ENCODE peak calls at places on chromosomes 7 and 10, in seven cellular contexts. One of them, this sample, is unnamed.

GRCh38 chr7:25395976-25396375 is 167.7 kb upstream of the NPVF start:
- DNase-seq in gastrocnemius medialis: no peak
- DNase-seq in left ventricle myocardium superior: no peak
- DNase-seq in HT1080: no peak
- DNase-seq in RWPE1: no peak
- DNase-seq in activated T-helper 1 cell treated with anti-CD3 and anti-CD28 coated beads, Interleukin-12 subunit alpha, Interleukin-12 subunit beta, Interleukin-2, Interleukin-4 antibody, amounts not matched to agents 30 ng/mL and 10 ng/mL and 1 ng/mL, durations not matched to agents 14 hours and 24 hours and 36 hours: no peak
- DNase-seq in testis: no peak
- DNase-seq in this sample: no peak

GRCh38 chr10:50615654-50616053 is 8.1 kb downstream of the SGMS1 start:
- DNase-seq in gastrocnemius medialis: no peak
- DNase-seq in left ventricle myocardium superior: no peak
- DNase-seq in HT1080: no peak
- DNase-seq in RWPE1: no peak
- DNase-seq in activated T-helper 1 cell treated with anti-CD3 and anti-CD28 coated beads, Interleukin-12 subunit alpha, Interleukin-12 subunit beta, Interleukin-2, Interleukin-4 antibody, amounts not matched to agents 30 ng/mL and 10 ng/mL and 1 ng/mL, durations not matched to agents 14 hours and 24 hours and 36 hours: no peak
- DNase-seq in testis: no peak
- DNase-seq in this sample: no peak

GRCh38 chr10:11210211-11210922 is 192.7 kb downstream of the CELF2 start:
- DNase-seq in gastrocnemius medialis: no peak
- DNase-seq in left ventricle myocardium superior: peak
- DNase-seq in HT1080: peak
- DNase-seq in RWPE1: peak
- DNase-seq in activated T-helper 1 cell treated with anti-CD3 and anti-CD28 coated beads, Interleukin-12 subunit alpha, Interleukin-12 subunit beta, Interleukin-2, Interleukin-4 antibody, amounts not matched to agents 30 ng/mL and 10 ng/mL and 1 ng/mL, durations not matched to agents 14 hours and 24 hours and 36 hours: no peak
- DNase-seq in testis: no peak
- DNase-seq in this sample: no peak

GRCh38 chr10:84541289-84541637 is 212.9 kb downstream of the CCSER2 start:
- DNase-seq in gastrocnemius medialis: no peak
- DNase-seq in left ventricle myocardium superior: no peak
- DNase-seq in HT1080: no peak
- DNase-seq in RWPE1: no peak
- DNase-seq in activated T-helper 1 cell treated with anti-CD3 and anti-CD28 coated beads, Interleukin-12 subunit alpha, Interleukin-12 subunit beta, Interleukin-2, Interleukin-4 antibody, amounts not matched to agents 30 ng/mL and 10 ng/mL and 1 ng/mL, durations not matched to agents 14 hours and 24 hours and 36 hours: no peak
- DNase-seq in testis: no peak
- DNase-seq in this sample: no peak

GRCh38 chr7:39054731-39055130 is 77.0 kb downstream of the POU6F2 start:
- DNase-seq in gastrocnemius medialis: no peak
- DNase-seq in left ventricle myocardium superior: no peak
- DNase-seq in HT1080: no peak
- DNase-seq in RWPE1: no peak
- DNase-seq in activated T-helper 1 cell treated with anti-CD3 and anti-CD28 coated beads, Interleukin-12 subunit alpha, Interleukin-12 subunit beta, Interleukin-2, Interleukin-4 antibody, amounts not matched to agents 30 ng/mL and 10 ng/mL and 1 ng/mL, durations not matched to agents 14 hours and 24 hours and 36 hours: no peak
- DNase-seq in testis: no peak
- DNase-seq in this sample: no peak

GRCh38 chr10:46555713-46556514 is 544 bp downstream of the GPRIN2 start:
- DNase-seq in gastrocnemius medialis: peak
- DNase-seq in left ventricle myocardium superior: peak
- DNase-seq in HT1080: no peak
- DNase-seq in RWPE1: no peak
- DNase-seq in activated T-helper 1 cell treated with anti-CD3 and anti-CD28 coated beads, Interleukin-12 subunit alpha, Interleukin-12 subunit beta, Interleukin-2, Interleukin-4 antibody, amounts not matched to agents 30 ng/mL and 10 ng/mL and 1 ng/mL, durations not matched to agents 14 hours and 24 hours and 36 hours: no peak
- DNase-seq in testis: peak
- DNase-seq in this sample: peak

GRCh38 chr7:47803846-47804245 is 144.4 kb downstream of the PKD1L1 start:
- DNase-seq in gastrocnemius medialis: no peak
- DNase-seq in left ventricle myocardium superior: no peak
- DNase-seq in HT1080: no peak
- DNase-seq in RWPE1: no peak
- DNase-seq in activated T-helper 1 cell treated with anti-CD3 and anti-CD28 coated beads, Interleukin-12 subunit alpha, Interleukin-12 subunit beta, Interleukin-2, Interleukin-4 antibody, amounts not matched to agents 30 ng/mL and 10 ng/mL and 1 ng/mL, durations not matched to agents 14 hours and 24 hours and 36 hours: no peak
- DNase-seq in testis: no peak
- DNase-seq in this sample: no peak

GRCh38 chr7:100778061-100778621 is 44.7 kb downstream of the ZAN start:
- DNase-seq in gastrocnemius medialis: no peak
- DNase-seq in left ventricle myocardium superior: no peak
- DNase-seq in HT1080: no peak
- DNase-seq in RWPE1: no peak
- DNase-seq in activated T-helper 1 cell treated with anti-CD3 and anti-CD28 coated beads, Interleukin-12 subunit alpha, Interleukin-12 subunit beta, Interleukin-2, Interleukin-4 antibody, amounts not matched to agents 30 ng/mL and 10 ng/mL and 1 ng/mL, durations not matched to agents 14 hours and 24 hours and 36 hours: no peak
- DNase-seq in testis: no peak
- DNase-seq in this sample: no peak

GRCh38 chr7:45061807-45062206 is 27.0 kb downstream of the NACAD start:
- DNase-seq in gastrocnemius medialis: no peak
- DNase-seq in left ventricle myocardium superior: no peak
- DNase-seq in HT1080: no peak
- DNase-seq in RWPE1: no peak
- DNase-seq in activated T-helper 1 cell treated with anti-CD3 and anti-CD28 coated beads, Interleukin-12 subunit alpha, Interleukin-12 subunit beta, Interleukin-2, Interleukin-4 antibody, amounts not matched to agents 30 ng/mL and 10 ng/mL and 1 ng/mL, durations not matched to agents 14 hours and 24 hours and 36 hours: no peak
- DNase-seq in testis: no peak
- DNase-seq in this sample: no peak

GRCh38 chr10:62306663-62307062 is 38.0 kb upstream of the RTKN2 start:
- DNase-seq in gastrocnemius medialis: no peak
- DNase-seq in left ventricle myocardium superior: no peak
- DNase-seq in HT1080: no peak
- DNase-seq in RWPE1: no peak
- DNase-seq in activated T-helper 1 cell treated with anti-CD3 and anti-CD28 coated beads, Interleukin-12 subunit alpha, Interleukin-12 subunit beta, Interleukin-2, Interleukin-4 antibody, amounts not matched to agents 30 ng/mL and 10 ng/mL and 1 ng/mL, durations not matched to agents 14 hours and 24 hours and 36 hours: no peak
- DNase-seq in testis: no peak
- DNase-seq in this sample: no peak

GRCh38 chr10:93392111-93392510 is 90.0 kb downstream of the MYOF start:
- DNase-seq in gastrocnemius medialis: no peak
- DNase-seq in left ventricle myocardium superior: no peak
- DNase-seq in HT1080: no peak
- DNase-seq in RWPE1: no peak
- DNase-seq in activated T-helper 1 cell treated with anti-CD3 and anti-CD28 coated beads, Interleukin-12 subunit alpha, Interleukin-12 subunit beta, Interleukin-2, Interleukin-4 antibody, amounts not matched to agents 30 ng/mL and 10 ng/mL and 1 ng/mL, durations not matched to agents 14 hours and 24 hours and 36 hours: no peak
- DNase-seq in testis: no peak
- DNase-seq in this sample: no peak

GRCh38 chr10:34024708-34025425 is 690.4 kb upstream of the NRP1 start:
- DNase-seq in gastrocnemius medialis: no peak
- DNase-seq in left ventricle myocardium superior: no peak
- DNase-seq in HT1080: peak
- DNase-seq in RWPE1: peak
- DNase-seq in activated T-helper 1 cell treated with anti-CD3 and anti-CD28 coated beads, Interleukin-12 subunit alpha, Interleukin-12 subunit beta, Interleukin-2, Interleukin-4 antibody, amounts not matched to agents 30 ng/mL and 10 ng/mL and 1 ng/mL, durations not matched to agents 14 hours and 24 hours and 36 hours: no peak
- DNase-seq in testis: peak
- DNase-seq in this sample: peak

GRCh38 chr10:16611037-16611436 is 89.4 kb upstream of the C1QL3 start:
- DNase-seq in gastrocnemius medialis: no peak
- DNase-seq in left ventricle myocardium superior: peak
- DNase-seq in HT1080: no peak
- DNase-seq in RWPE1: no peak
- DNase-seq in activated T-helper 1 cell treated with anti-CD3 and anti-CD28 coated beads, Interleukin-12 subunit alpha, Interleukin-12 subunit beta, Interleukin-2, Interleukin-4 antibody, amounts not matched to agents 30 ng/mL and 10 ng/mL and 1 ng/mL, durations not matched to agents 14 hours and 24 hours and 36 hours: no peak
- DNase-seq in testis: no peak
- DNase-seq in this sample: no peak

GRCh38 chr10:117163061-117163953 is 25.2 kb upstream of the VAX1 start:
- DNase-seq in gastrocnemius medialis: no peak
- DNase-seq in left ventricle myocardium superior: no peak
- DNase-seq in HT1080: no peak
- DNase-seq in RWPE1: no peak
- DNase-seq in activated T-helper 1 cell treated with anti-CD3 and anti-CD28 coated beads, Interleukin-12 subunit alpha, Interleukin-12 subunit beta, Interleukin-2, Interleukin-4 antibody, amounts not matched to agents 30 ng/mL and 10 ng/mL and 1 ng/mL, durations not matched to agents 14 hours and 24 hours and 36 hours: no peak
- DNase-seq in testis: no peak
- DNase-seq in this sample: peak

GRCh38 chr7:82477733-82478515 is 34.3 kb upstream of the CACNA2D1 start:
- DNase-seq in gastrocnemius medialis: no peak
- DNase-seq in left ventricle myocardium superior: no peak
- DNase-seq in HT1080: no peak
- DNase-seq in RWPE1: no peak
- DNase-seq in activated T-helper 1 cell treated with anti-CD3 and anti-CD28 coated beads, Interleukin-12 subunit alpha, Interleukin-12 subunit beta, Interleukin-2, Interleukin-4 antibody, amounts not matched to agents 30 ng/mL and 10 ng/mL and 1 ng/mL, durations not matched to agents 14 hours and 24 hours and 36 hours: no peak
- DNase-seq in testis: no peak
- DNase-seq in this sample: no peak

GRCh38 chr10:30775779-30776591 is 146.4 kb upstream of the LYZL2 start:
- DNase-seq in gastrocnemius medialis: no peak
- DNase-seq in left ventricle myocardium superior: peak
- DNase-seq in HT1080: no peak
- DNase-seq in RWPE1: peak
- DNase-seq in activated T-helper 1 cell treated with anti-CD3 and anti-CD28 coated beads, Interleukin-12 subunit alpha, Interleukin-12 subunit beta, Interleukin-2, Interleukin-4 antibody, amounts not matched to agents 30 ng/mL and 10 ng/mL and 1 ng/mL, durations not matched to agents 14 hours and 24 hours and 36 hours: no peak
- DNase-seq in testis: no peak
- DNase-seq in this sample: no peak

GRCh38 chr7:117165656-117166055 is 157.2 kb downstream of the WNT2 start:
- DNase-seq in gastrocnemius medialis: no peak
- DNase-seq in left ventricle myocardium superior: no peak
- DNase-seq in HT1080: no peak
- DNase-seq in RWPE1: no peak
- DNase-seq in activated T-helper 1 cell treated with anti-CD3 and anti-CD28 coated beads, Interleukin-12 subunit alpha, Interleukin-12 subunit beta, Interleukin-2, Interleukin-4 antibody, amounts not matched to agents 30 ng/mL and 10 ng/mL and 1 ng/mL, durations not matched to agents 14 hours and 24 hours and 36 hours: no peak
- DNase-seq in testis: no peak
- DNase-seq in this sample: no peak

GRCh38 chr10:132746801-132747625 is 38.9 kb downstream of the NKX6-2 start:
- DNase-seq in gastrocnemius medialis: no peak
- DNase-seq in left ventricle myocardium superior: no peak
- DNase-seq in HT1080: no peak
- DNase-seq in RWPE1: no peak
- DNase-seq in activated T-helper 1 cell treated with anti-CD3 and anti-CD28 coated beads, Interleukin-12 subunit alpha, Interleukin-12 subunit beta, Interleukin-2, Interleukin-4 antibody, amounts not matched to agents 30 ng/mL and 10 ng/mL and 1 ng/mL, durations not matched to agents 14 hours and 24 hours and 36 hours: no peak
- DNase-seq in testis: no peak
- DNase-seq in this sample: no peak

GRCh38 chr7:24732646-24733413 is 24.4 kb downstream of the GSDME start:
- DNase-seq in gastrocnemius medialis: no peak
- DNase-seq in left ventricle myocardium superior: no peak
- DNase-seq in HT1080: peak
- DNase-seq in RWPE1: no peak
- DNase-seq in activated T-helper 1 cell treated with anti-CD3 and anti-CD28 coated beads, Interleukin-12 subunit alpha, Interleukin-12 subunit beta, Interleukin-2, Interleukin-4 antibody, amounts not matched to agents 30 ng/mL and 10 ng/mL and 1 ng/mL, durations not matched to agents 14 hours and 24 hours and 36 hours: no peak
- DNase-seq in testis: no peak
- DNase-seq in this sample: no peak

GRCh38 chr7:92714767-92715166 is 121.6 kb downstream of the CDK6 start:
- DNase-seq in gastrocnemius medialis: no peak
- DNase-seq in left ventricle myocardium superior: no peak
- DNase-seq in HT1080: no peak
- DNase-seq in RWPE1: no peak
- DNase-seq in activated T-helper 1 cell treated with anti-CD3 and anti-CD28 coated beads, Interleukin-12 subunit alpha, Interleukin-12 subunit beta, Interleukin-2, Interleukin-4 antibody, amounts not matched to agents 30 ng/mL and 10 ng/mL and 1 ng/mL, durations not matched to agents 14 hours and 24 hours and 36 hours: no peak
- DNase-seq in testis: no peak
- DNase-seq in this sample: no peak

GRCh38 chr10:6089334-6090219 is 743 bp downstream of the RBM17 start:
- DNase-seq in gastrocnemius medialis: no peak
- DNase-seq in left ventricle myocardium superior: no peak
- DNase-seq in HT1080: no peak
- DNase-seq in RWPE1: peak
- DNase-seq in activated T-helper 1 cell treated with anti-CD3 and anti-CD28 coated beads, Interleukin-12 subunit alpha, Interleukin-12 subunit beta, Interleukin-2, Interleukin-4 antibody, amounts not matched to agents 30 ng/mL and 10 ng/mL and 1 ng/mL, durations not matched to agents 14 hours and 24 hours and 36 hours: peak
- DNase-seq in testis: peak
- DNase-seq in this sample: no peak

GRCh38 chr7:47247132-47247531 is 334.8 kb downstream of the TNS3 start:
- DNase-seq in gastrocnemius medialis: no peak
- DNase-seq in left ventricle myocardium superior: no peak
- DNase-seq in HT1080: no peak
- DNase-seq in RWPE1: no peak
- DNase-seq in activated T-helper 1 cell treated with anti-CD3 and anti-CD28 coated beads, Interleukin-12 subunit alpha, Interleukin-12 subunit beta, Interleukin-2, Interleukin-4 antibody, amounts not matched to agents 30 ng/mL and 10 ng/mL and 1 ng/mL, durations not matched to agents 14 hours and 24 hours and 36 hours: no peak
- DNase-seq in testis: no peak
- DNase-seq in this sample: no peak

GRCh38 chr7:12907774-12908173 is 220.3 kb downstream of the ARL4A start:
- DNase-seq in gastrocnemius medialis: no peak
- DNase-seq in left ventricle myocardium superior: no peak
- DNase-seq in HT1080: no peak
- DNase-seq in RWPE1: no peak
- DNase-seq in activated T-helper 1 cell treated with anti-CD3 and anti-CD28 coated beads, Interleukin-12 subunit alpha, Interleukin-12 subunit beta, Interleukin-2, Interleukin-4 antibody, amounts not matched to agents 30 ng/mL and 10 ng/mL and 1 ng/mL, durations not matched to agents 14 hours and 24 hours and 36 hours: no peak
- DNase-seq in testis: no peak
- DNase-seq in this sample: no peak

GRCh38 chr7:27139335-27140107 is 4.0 kb downstream of the HOXA5 start:
- DNase-seq in gastrocnemius medialis: no peak
- DNase-seq in left ventricle myocardium superior: no peak
- DNase-seq in HT1080: no peak
- DNase-seq in RWPE1: no peak
- DNase-seq in activated T-helper 1 cell treated with anti-CD3 and anti-CD28 coated beads, Interleukin-12 subunit alpha, Interleukin-12 subunit beta, Interleukin-2, Interleukin-4 antibody, amounts not matched to agents 30 ng/mL and 10 ng/mL and 1 ng/mL, durations not matched to agents 14 hours and 24 hours and 36 hours: no peak
- DNase-seq in testis: peak
- DNase-seq in this sample: peak

GRCh38 chr7:157004050-157004838 is 6.2 kb downstream of the MNX1 start:
- DNase-seq in gastrocnemius medialis: no peak
- DNase-seq in left ventricle myocardium superior: no peak
- DNase-seq in HT1080: no peak
- DNase-seq in RWPE1: no peak
- DNase-seq in activated T-helper 1 cell treated with anti-CD3 and anti-CD28 coated beads, Interleukin-12 subunit alpha, Interleukin-12 subunit beta, Interleukin-2, Interleukin-4 antibody, amounts not matched to agents 30 ng/mL and 10 ng/mL and 1 ng/mL, durations not matched to agents 14 hours and 24 hours and 36 hours: no peak
- DNase-seq in testis: no peak
- DNase-seq in this sample: no peak

GRCh38 chr7:32039000-32039756 is 31.0 kb downstream of the PDE1C start:
- DNase-seq in gastrocnemius medialis: no peak
- DNase-seq in left ventricle myocardium superior: peak
- DNase-seq in HT1080: no peak
- DNase-seq in RWPE1: no peak
- DNase-seq in activated T-helper 1 cell treated with anti-CD3 and anti-CD28 coated beads, Interleukin-12 subunit alpha, Interleukin-12 subunit beta, Interleukin-2, Interleukin-4 antibody, amounts not matched to agents 30 ng/mL and 10 ng/mL and 1 ng/mL, durations not matched to agents 14 hours and 24 hours and 36 hours: no peak
- DNase-seq in testis: no peak
- DNase-seq in this sample: no peak

GRCh38 chr10:97543025-97543546 is 29.5 kb upstream of the ANKRD2 start:
- DNase-seq in gastrocnemius medialis: peak
- DNase-seq in left ventricle myocardium superior: peak
- DNase-seq in HT1080: peak
- DNase-seq in RWPE1: peak
- DNase-seq in activated T-helper 1 cell treated with anti-CD3 and anti-CD28 coated beads, Interleukin-12 subunit alpha, Interleukin-12 subunit beta, Interleukin-2, Interleukin-4 antibody, amounts not matched to agents 30 ng/mL and 10 ng/mL and 1 ng/mL, durations not matched to agents 14 hours and 24 hours and 36 hours: peak
- DNase-seq in testis: peak
- DNase-seq in this sample: peak

GRCh38 chr10:100738055-100738827 is 7.1 kb upstream of the PAX2 start:
- DNase-seq in gastrocnemius medialis: no peak
- DNase-seq in left ventricle myocardium superior: no peak
- DNase-seq in HT1080: no peak
- DNase-seq in RWPE1: no peak
- DNase-seq in activated T-helper 1 cell treated with anti-CD3 and anti-CD28 coated beads, Interleukin-12 subunit alpha, Interleukin-12 subunit beta, Interleukin-2, Interleukin-4 antibody, amounts not matched to agents 30 ng/mL and 10 ng/mL and 1 ng/mL, durations not matched to agents 14 hours and 24 hours and 36 hours: no peak
- DNase-seq in testis: no peak
- DNase-seq in this sample: no peak

GRCh38 chr7:100827330-100828226 is at the start of gene EPHB4:
- DNase-seq in gastrocnemius medialis: peak
- DNase-seq in left ventricle myocardium superior: peak
- DNase-seq in HT1080: peak
- DNase-seq in RWPE1: peak
- DNase-seq in activated T-helper 1 cell treated with anti-CD3 and anti-CD28 coated beads, Interleukin-12 subunit alpha, Interleukin-12 subunit beta, Interleukin-2, Interleukin-4 antibody, amounts not matched to agents 30 ng/mL and 10 ng/mL and 1 ng/mL, durations not matched to agents 14 hours and 24 hours and 36 hours: no peak
- DNase-seq in testis: peak
- DNase-seq in this sample: peak

GRCh38 chr7:43590862-43591550 is 8.1 kb downstream of the STK17A start:
- DNase-seq in gastrocnemius medialis: no peak
- DNase-seq in left ventricle myocardium superior: no peak
- DNase-seq in HT1080: no peak
- DNase-seq in RWPE1: no peak
- DNase-seq in activated T-helper 1 cell treated with anti-CD3 and anti-CD28 coated beads, Interleukin-12 subunit alpha, Interleukin-12 subunit beta, Interleukin-2, Interleukin-4 antibody, amounts not matched to agents 30 ng/mL and 10 ng/mL and 1 ng/mL, durations not matched to agents 14 hours and 24 hours and 36 hours: peak
- DNase-seq in testis: no peak
- DNase-seq in this sample: no peak

GRCh38 chr10:15384154-15384553 is 13.1 kb upstream of the FAM171A1 start:
- DNase-seq in gastrocnemius medialis: no peak
- DNase-seq in left ventricle myocardium superior: no peak
- DNase-seq in HT1080: peak
- DNase-seq in RWPE1: peak
- DNase-seq in activated T-helper 1 cell treated with anti-CD3 and anti-CD28 coated beads, Interleukin-12 subunit alpha, Interleukin-12 subunit beta, Interleukin-2, Interleukin-4 antibody, amounts not matched to agents 30 ng/mL and 10 ng/mL and 1 ng/mL, durations not matched to agents 14 hours and 24 hours and 36 hours: no peak
- DNase-seq in testis: no peak
- DNase-seq in this sample: peak

GRCh38 chr7:100407285-100408180 is 21.0 kb downstream of the ZCWPW1 start:
- DNase-seq in gastrocnemius medialis: no peak
- DNase-seq in left ventricle myocardium superior: no peak
- DNase-seq in HT1080: peak
- DNase-seq in RWPE1: peak
- DNase-seq in activated T-helper 1 cell treated with anti-CD3 and anti-CD28 coated beads, Interleukin-12 subunit alpha, Interleukin-12 subunit beta, Interleukin-2, Interleukin-4 antibody, amounts not matched to agents 30 ng/mL and 10 ng/mL and 1 ng/mL, durations not matched to agents 14 hours and 24 hours and 36 hours: peak
- DNase-seq in testis: peak
- DNase-seq in this sample: no peak

GRCh38 chr10:60978287-60979115 is 34.5 kb upstream of the RHOBTB1 start:
- DNase-seq in gastrocnemius medialis: no peak
- DNase-seq in left ventricle myocardium superior: no peak
- DNase-seq in HT1080: peak
- DNase-seq in RWPE1: peak
- DNase-seq in activated T-helper 1 cell treated with anti-CD3 and anti-CD28 coated beads, Interleukin-12 subunit alpha, Interleukin-12 subunit beta, Interleukin-2, Interleukin-4 antibody, amounts not matched to agents 30 ng/mL and 10 ng/mL and 1 ng/mL, durations not matched to agents 14 hours and 24 hours and 36 hours: no peak
- DNase-seq in testis: peak
- DNase-seq in this sample: no peak

GRCh38 chr7:74579800-74580685 is 77.5 kb upstream of the GTF2I start:
- DNase-seq in gastrocnemius medialis: no peak
- DNase-seq in left ventricle myocardium superior: no peak
- DNase-seq in HT1080: no peak
- DNase-seq in RWPE1: no peak
- DNase-seq in activated T-helper 1 cell treated with anti-CD3 and anti-CD28 coated beads, Interleukin-12 subunit alpha, Interleukin-12 subunit beta, Interleukin-2, Interleukin-4 antibody, amounts not matched to agents 30 ng/mL and 10 ng/mL and 1 ng/mL, durations not matched to agents 14 hours and 24 hours and 36 hours: no peak
- DNase-seq in testis: no peak
- DNase-seq in this sample: peak